ENCODE peak calls at places on chromosomes 6 and 20, in seven cellular contexts. V, D, F, Z, Y, H and M are unnamed samples.

GRCh38 chr6:156890627-156891300 is 113.6 kb downstream of the ARID1B start:
- DNase-seq in D (peak; percentile 34), H (no peak), Y (no peak), Z (no peak), F (no peak), V (no peak), M (no peak)

GRCh38 chr20:41373851-41374567 is 7.4 kb upstream of the EMILIN3 start:
- DNase-seq in V (no peak), Y (no peak), F (no peak), H (no peak), D (no peak), Z (no peak), M (no peak)

GRCh38 chr20:62603021-62603906 is 39.0 kb upstream of the SLCO4A1 start:
- DNase-seq in D (peak; percentile 22), Y (no peak), H (peak; percentile 64), Z (no peak), F (peak; percentile 66), V (no peak), M (peak; percentile 76)

GRCh38 chr6:81384921-81385320 is 367.6 kb downstream of the TENT5A start:
- DNase-seq in F (no peak), H (no peak), Z (no peak), Y (no peak), V (no peak), D (no peak), M (no peak)

GRCh38 chr6:93418113-93418447 is 1.3 kb downstream of the EPHA7 start:
- DNase-seq in D (no peak), V (no peak), H (peak; percentile 29), Z (no peak), Y (peak; percentile 0), F (no peak), M (peak; percentile 22)

GRCh38 chr6:43703512-43704429 is 16.2 kb upstream of the MRPS18A start:
- DNase-seq in D (no peak), F (no peak), V (no peak), Z (no peak), Y (no peak), H (no peak), M (no peak)

GRCh38 chr6:43627008-43627825 is 1.8 kb downstream of the GTPBP2 start:
- DNase-seq in F (no peak), V (peak; percentile 74), Z (no peak), Y (peak; percentile 30), D (peak; percentile 98), H (peak; percentile 96), M (peak; percentile 47)

GRCh38 chr20:58889334-58890072 is 37.0 kb downstream of the GNAS start:
- DNase-seq in H (no peak), Z (no peak), Y (no peak), D (peak; percentile 20), F (no peak), V (no peak), M (no peak)

GRCh38 chr20:48970681-48971370 is 49.3 kb downstream of the ARFGEF2 start:
- DNase-seq in Y (no peak), F (no peak), H (no peak), D (no peak), Z (no peak), V (peak; percentile 42), M (no peak)

GRCh38 chr20:18058661-18059467 is 1.1 kb upstream of the OVOL2 start:
- DNase-seq in H (no peak), V (no peak), Y (no peak), F (no peak), Z (peak; percentile 93), D (no peak), M (peak; percentile 44)

GRCh38 chr20:46350201-46350985 is 42.1 kb upstream of the CDH22 start:
- DNase-seq in H (peak; percentile 95), Y (no peak), F (no peak), D (peak; percentile 83), Z (peak; percentile 82), V (no peak), M (peak; percentile 87)

GRCh38 chr20:43941476-43942212 is 27.0 kb downstream of the TOX2 start:
- DNase-seq in Y (peak; percentile 65), F (no peak), D (peak; percentile 42), Z (no peak), H (peak; percentile 43), V (no peak), M (peak; percentile 60)

GRCh38 chr6:106097368-106098231 is 11.5 kb downstream of the PRDM1 start:
- DNase-seq in D (peak; percentile 81), Y (no peak), F (peak; percentile 70), V (no peak), Z (no peak), H (peak; percentile 65), M (peak; percentile 45)

GRCh38 chr6:144675231-144675861 is 390.2 kb downstream of the UTRN start:
- DNase-seq in H (peak; percentile 78), D (no peak), Z (no peak), Y (no peak), V (no peak), F (no peak), M (no peak)

GRCh38 chr6:127103482-127103881 is 15.0 kb upstream of the RSPO3 start:
- DNase-seq in F (no peak), V (no peak), Y (no peak), D (no peak), Z (no peak), H (no peak), M (no peak)

GRCh38 chr20:63641792-63642517 is 11.3 kb downstream of the STMN3 start:
- DNase-seq in Y (peak; percentile 74), H (peak; percentile 67), Z (peak; percentile 100), D (peak; percentile 75), F (peak; percentile 99), V (peak; percentile 83), M (peak; percentile 98)
- TF ChIP-seq CTCF in Y (no peak), H (peak; percentile 25), Z (peak; percentile 75), D (peak; percentile 28), F (peak; percentile 53), V (peak; percentile 49), M (peak; percentile 40)

DNA sequence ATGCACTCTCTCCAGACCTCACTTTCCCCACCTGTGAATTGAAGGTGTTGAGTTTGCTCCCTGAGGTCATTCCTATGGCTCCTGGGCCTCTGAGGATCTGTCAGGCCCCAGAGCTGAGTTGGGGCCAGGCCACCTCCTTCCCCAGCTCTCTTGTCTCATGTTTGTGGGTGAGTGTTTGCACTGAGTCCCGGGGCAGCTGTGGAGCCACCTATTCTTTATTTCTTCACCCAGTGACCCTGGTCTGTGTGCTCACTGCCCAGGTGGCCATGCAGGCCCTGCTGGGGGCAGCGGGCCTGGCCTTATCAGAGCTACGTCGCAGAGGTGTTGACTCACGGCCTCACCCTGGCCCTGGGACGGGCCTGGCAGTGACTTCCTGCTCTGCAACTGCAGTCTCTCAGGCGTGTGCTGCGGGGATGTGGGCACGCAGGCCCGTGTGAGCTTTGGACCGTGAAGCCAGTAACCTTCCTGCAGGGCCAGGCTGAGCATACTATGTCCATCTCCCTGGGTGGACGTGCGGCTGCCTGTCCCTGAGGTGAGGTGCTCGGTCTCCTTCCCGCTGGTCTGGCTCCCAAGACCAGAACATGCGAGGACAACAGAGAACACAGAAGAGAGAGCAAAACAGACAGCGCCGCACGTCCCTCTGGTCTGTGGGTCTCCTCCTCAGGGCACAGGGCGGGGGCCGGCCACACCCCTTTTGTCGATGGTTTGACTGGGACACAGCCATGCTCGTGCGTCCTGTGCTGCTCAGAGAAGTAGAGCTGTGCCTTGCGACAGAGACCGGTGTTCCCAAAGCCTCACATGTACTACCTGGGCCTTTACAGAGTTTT is 12.1 kb downstream of the TMEM181 start:
- DNase-seq in V (no peak), D (no peak), F (peak; percentile 47), Y (no peak), H (no peak), Z (no peak), M (no peak)
- TF ChIP-seq CTCF in V (no peak), D (no peak), F (no peak), Y (no peak), H (no peak), Z (no peak), M (no peak)

GRCh38 chr6:20909621-20910020 is 375.4 kb downstream of the CDKAL1 start:
- DNase-seq in D (no peak), V (no peak), Z (no peak), H (no peak), F (no peak), Y (no peak), M (no peak)

GRCh38 chr6:20915626-20916025 is 381.4 kb downstream of the CDKAL1 start:
- DNase-seq in H (no peak), Z (no peak), Y (no peak), V (no peak), F (no peak), D (no peak), M (no peak)

GRCh38 chr6:20907486-20908071 is 373.3 kb downstream of the CDKAL1 start:
- DNase-seq in D (no peak), Z (peak; percentile 80), F (no peak), Y (no peak), V (no peak), H (no peak), M (no peak)

GRCh38 chr6:20915150-20915549 is 380.9 kb downstream of the CDKAL1 start:
- DNase-seq in Y (no peak), Z (no peak), D (no peak), F (no peak), V (no peak), H (no peak), M (no peak)

DNA sequence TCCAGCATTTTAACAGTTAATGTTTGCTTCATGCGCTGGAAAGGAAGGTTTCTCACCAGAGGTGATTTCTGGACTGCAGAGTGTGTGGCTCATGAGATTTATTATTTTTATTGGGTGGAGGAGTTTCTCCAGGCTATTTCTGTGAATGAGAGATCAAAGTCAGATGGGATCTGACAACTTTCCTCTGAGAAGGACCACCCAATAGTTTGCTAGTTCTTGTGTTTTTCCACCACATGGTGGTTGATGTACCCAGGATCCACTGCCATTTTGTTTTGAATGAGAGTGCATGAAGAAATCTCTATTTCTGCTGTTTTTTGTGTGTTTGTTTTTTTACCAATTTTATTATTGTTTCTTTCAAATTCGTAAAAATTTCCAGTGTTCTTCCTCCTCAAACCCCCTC is 377.6 kb downstream of the CDKAL1 start:
- DNase-seq in H (no peak), Z (no peak), V (no peak), D (no peak), Y (no peak), F (no peak), M (no peak)
- TF ChIP-seq CTCF in H (no peak), Z (no peak), V (no peak), D (no peak), Y (no peak), F (no peak), M (no peak)

GRCh38 chr6:1737463-1738311 is 128.0 kb downstream of the FOXC1 start:
- DNase-seq in V (no peak), Y (no peak), D (no peak), F (no peak), H (no peak), Z (no peak), M (no peak)

GRCh38 chr6:1739680-1740079 is 130.0 kb downstream of the FOXC1 start:
- DNase-seq in Y (no peak), F (no peak), Z (no peak), V (no peak), D (no peak), H (no peak), M (peak; percentile 82)

GRCh38 chr6:1736346-1737105 is 126.8 kb downstream of the FOXC1 start:
- DNase-seq in Y (no peak), V (no peak), D (no peak), H (no peak), Z (no peak), F (no peak), M (no peak)

GRCh38 chr6:1739220-1739619 is 129.5 kb downstream of the FOXC1 start:
- DNase-seq in V (no peak), Z (no peak), F (no peak), Y (no peak), D (no peak), H (no peak), M (peak; percentile 46)

DNA sequence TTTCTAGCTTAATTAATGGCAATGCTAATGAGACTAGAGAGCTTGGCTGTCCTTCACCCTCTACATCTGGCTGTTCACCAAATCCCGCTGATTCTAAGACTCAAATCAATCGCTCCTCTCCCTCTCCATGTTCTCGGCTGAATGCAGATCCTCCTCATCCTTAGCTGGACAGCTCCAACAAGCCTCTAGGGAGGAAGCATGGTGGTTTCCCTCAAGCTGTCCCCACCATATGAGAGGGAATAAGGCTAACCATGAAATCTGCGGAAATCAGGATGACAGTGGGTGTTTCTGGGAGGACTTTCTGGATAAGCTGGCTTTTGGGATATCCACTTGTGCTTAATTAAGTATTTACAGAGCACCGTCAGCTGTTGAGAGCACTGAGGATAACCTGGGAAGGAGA is 129.0 kb downstream of the FOXC1 start:
- DNase-seq in Z (no peak), V (no peak), Y (no peak), D (no peak), H (no peak), F (no peak), M (no peak)
- TF ChIP-seq CTCF in Z (no peak), V (no peak), Y (no peak), D (no peak), H (no peak), F (no peak), M (no peak)